ENCODE peak calls at places on chromosomes 2 and 18, in nine cellular contexts. N, L, E, H, W, M, Q, R and F are unnamed samples.
A peak's percentile ranks its signal among the peaks of the same experiment; 100 is the strongest.

GRCh38 chr2:174280596-174280995 is 32.3 kb upstream of the OLA1 start:
- DNase-seq in N (no peak), L (no peak), E (no peak), H (no peak), W (no peak), M (no peak), Q (no peak), R (no peak), F (no peak)

GRCh38 chr2:44628297-44628696 is 266.6 kb downstream of the CAMKMT start:
- DNase-seq in N (no peak), L (no peak), E (no peak), H (no peak), W (no peak), M (no peak), Q (no peak), R (no peak), F (no peak)

GRCh38 chr2:204505946-204506345 is 39.3 kb upstream of the PARD3B start:
- DNase-seq in N (no peak), L (no peak), E (no peak), H (no peak), W (no peak), M (no peak), Q (no peak), R (no peak), F (no peak)

GRCh38 chr18:74892066-74892627 is 294.5 kb downstream of the ZNF407 start:
- DNase-seq in N (no peak), L (no peak), E (no peak), H (no peak), W (no peak), M (no peak), Q (no peak), R (no peak), F (no peak)

GRCh38 chr2:43218221-43218549 is 8.2 kb downstream of the ZFP36L2 start:
- DNase-seq in N (peak; percentile 47), L (no peak), E (no peak), H (no peak), W (no peak), M (no peak), Q (no peak), R (no peak), F (no peak)

GRCh38 chr2:152038451-152038958 is 60.3 kb downstream of the CACNB4 start:
- DNase-seq in N (no peak), L (no peak), E (peak; percentile 58), H (no peak), W (no peak), M (peak; percentile 30), Q (no peak), R (peak; percentile 36), F (no peak)

GRCh38 chr2:10813085-10813748 is 632 bp upstream of the PDIA6 start:
- DNase-seq in N (no peak), L (no peak), E (no peak), H (no peak), W (no peak), M (no peak), Q (no peak), R (no peak), F (no peak)

GRCh38 chr2:122255924-122256323 is 500.5 kb downstream of the TSN start:
- DNase-seq in N (no peak), L (no peak), E (no peak), H (no peak), W (no peak), M (no peak), Q (no peak), R (no peak), F (no peak)

GRCh38 chr2:80943487-80943886 is 638.9 kb upstream of the LRRTM1 start:
- DNase-seq in N (no peak), L (no peak), E (no peak), H (no peak), W (no peak), M (no peak), Q (no peak), R (no peak), F (no peak)

GRCh38 chr2:222701233-222701632 is 29.8 kb downstream of the MOGAT1 start:
- DNase-seq in N (no peak), L (no peak), E (no peak), H (no peak), W (no peak), M (no peak), Q (no peak), R (no peak), F (no peak)

GRCh38 chr18:31637445-31637844 is 45.8 kb downstream of the TTR start:
- DNase-seq in N (no peak), L (no peak), E (no peak), H (no peak), W (no peak), M (no peak), Q (no peak), R (no peak), F (no peak)

GRCh38 chr2:670637-671036 is 6.6 kb downstream of the TMEM18 start:
- DNase-seq in N (no peak), L (no peak), E (no peak), H (no peak), W (no peak), M (no peak), Q (no peak), R (no peak), F (no peak)
- H3K4me3 ChIP-seq in N (no peak overlapping the region), L (no peak overlapping the region), E (no peak overlapping the region), H (no peak overlapping the region), W (no peak overlapping the region), M (no peak overlapping the region), Q (no peak overlapping the region), R (no peak overlapping the region), F (no peak overlapping the region)

DNA sequence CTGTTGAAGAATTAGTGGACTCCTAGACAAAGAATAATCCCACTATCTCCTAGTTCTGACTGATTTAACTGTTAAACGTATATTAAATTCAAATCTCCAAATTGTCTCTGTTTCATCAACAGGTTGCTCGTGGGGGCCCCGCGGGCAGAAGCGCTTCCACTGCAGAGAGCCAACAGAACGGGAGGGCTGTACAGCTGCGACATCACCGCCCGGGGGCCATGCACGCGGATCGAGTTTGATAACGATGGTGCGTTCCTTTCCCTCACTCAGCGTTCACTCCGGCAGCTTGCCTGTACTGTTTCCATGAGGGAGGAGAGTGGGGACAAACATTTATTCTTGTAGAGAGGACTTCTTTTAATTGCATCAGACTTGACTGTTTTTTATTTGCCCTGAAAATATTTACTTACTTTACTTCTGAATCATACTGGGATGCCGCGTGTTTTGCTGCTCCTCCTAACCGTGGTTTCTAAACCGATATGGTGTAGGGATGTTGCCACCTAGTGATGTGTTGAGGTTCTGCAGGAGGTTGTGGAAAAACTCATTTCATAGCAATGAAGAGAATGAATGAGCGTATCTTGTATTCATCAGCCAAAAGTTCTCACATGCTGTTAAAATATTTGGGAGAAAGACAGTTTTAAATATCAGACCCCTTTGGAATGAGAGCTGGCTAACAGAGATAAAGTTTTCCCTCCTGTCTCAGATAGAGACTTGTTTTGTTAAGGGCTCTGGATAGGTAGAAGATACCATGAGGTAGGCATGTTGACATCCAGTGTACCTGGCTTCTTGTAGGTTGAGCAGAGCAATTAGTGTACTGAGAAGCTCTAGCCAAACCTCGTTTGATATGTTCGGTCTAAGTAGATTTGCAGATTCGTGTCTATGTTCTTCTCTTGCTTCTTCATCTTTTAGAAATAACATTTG is 38.3 kb downstream of the ITGA6 start:
- DNase-seq in N (peak; percentile 84), L (peak; percentile 84), E (peak; percentile 46), H (no peak), W (peak; percentile 80), M (peak; percentile 43), Q (peak; percentile 87), R (peak; percentile 85), F (peak; percentile 69)
- TF ChIP-seq POLR2A in N (peak; percentile 42), L (no peak), E (no peak), H (no peak), W (no peak), M (no peak), Q (no peak), R (no peak), F (no peak)

DNA sequence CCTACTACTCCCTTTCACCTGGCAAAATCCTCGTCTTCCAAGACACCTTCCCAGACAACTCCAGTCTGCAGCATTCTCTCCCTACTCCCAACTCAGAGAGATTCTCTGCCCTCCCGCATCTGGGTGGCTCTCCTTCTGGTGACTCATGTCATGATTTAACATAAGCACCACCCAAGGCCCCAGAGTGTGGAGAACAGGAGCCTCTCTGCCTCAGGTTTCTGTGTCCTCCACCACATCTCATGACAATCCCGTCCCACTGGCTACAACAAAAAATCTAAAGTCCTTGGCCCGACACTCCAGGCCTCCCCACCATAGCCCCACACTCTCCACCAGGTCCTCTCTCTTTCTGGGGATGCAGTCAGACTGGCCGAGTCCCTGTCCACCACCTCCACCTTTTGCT is 197.1 kb downstream of the BCL11A start:
- DNase-seq in N (no peak), L (no peak), E (no peak), H (no peak), W (no peak), M (no peak), Q (no peak), R (no peak), F (no peak)
- H3K4me3 ChIP-seq in N (no peak overlapping the region), L (no peak overlapping the region), E (no peak overlapping the region), H (peak overlapping the region; percentile 48), W (no peak overlapping the region), M (no peak overlapping the region), Q (no peak overlapping the region), R (no peak overlapping the region), F (no peak overlapping the region)

GRCh38 chr18:62576277-62576676 is 53.5 kb downstream of the ZCCHC2 start:
- DNase-seq in N (no peak), L (no peak), E (no peak), H (no peak), W (no peak), M (no peak), Q (no peak), R (no peak), F (no peak)
- TF ChIP-seq POLR2A in N (no peak), L (no peak), E (no peak), H (no peak), W (no peak), M (no peak), Q (no peak), R (no peak), F (no peak)